ENCODE peak calls at places on chromosome 1, in nine cellular contexts. S is LHCN-M2; M is NCI-H2171 treated with DMSO at 0.1 percent for 48 hours; X is A549; Q is stimulated activated CD8-positive, alpha-beta memory T cell treated with anti-CD3 and anti-CD28 coated beads, Interleukin-12 subunit alpha, Interleukin-12 subunit beta, amount 100 ng/mL, for 4 hours; G is RPMI7951; Z is mucosa of gallbladder; Y is small intestine; H is neural progenitor cell. L is an unnamed sample.

GRCh38 chr1:178491721-178492120 is 5.0 kb downstream of the CLEC20A start:
- DNase-seq in M (no peak), S (no peak), H (no peak), Z (no peak), Q (no peak), X (no peak), G (no peak), Y (no peak), L (no peak)

GRCh38 chr1:175742790-175743459 is 470 bp downstream of the TNR start:
- DNase-seq in Q (no peak), Y (peak; percentile 7), M (no peak), G (no peak), X (peak; percentile 11), Z (peak; percentile 11), H (peak; percentile 84), S (no peak), L (peak; percentile 18)

GRCh38 chr1:84574936-84575335 is 696 bp upstream of the CTBS start:
- DNase-seq in H (no peak), M (no peak), Z (no peak), X (no peak), S (no peak), Q (no peak), G (no peak), Y (no peak), L (no peak)

GRCh38 chr1:153790996-153791855 is 16.0 kb downstream of the SLC27A3 start:
- DNase-seq in G (peak; percentile 77), H (no peak), Q (no peak), Z (peak; percentile 43), Y (no peak), X (no peak), S (peak; percentile 90), M (no peak), L (peak; percentile 63)

GRCh38 chr1:153483776-153484175 is 23.3 kb upstream of the S100A7 start:
- DNase-seq in X (no peak), S (no peak), H (peak; percentile 59), Z (no peak), Q (no peak), Y (peak; percentile 19), M (peak; percentile 32), G (no peak), L (no peak)

GRCh38 chr1:35570589-35571137 is 2.5 kb upstream of the TFAP2E start:
- DNase-seq in Q (no peak), X (no peak), G (no peak), S (peak; percentile 45), M (no peak), H (no peak), Y (no peak), Z (no peak), L (no peak)

GRCh38 chr1:202656057-202656456 is 54.2 kb downstream of the SYT2 start:
- DNase-seq in G (peak; percentile 37), X (peak; percentile 31), H (peak; percentile 78), Q (no peak), Y (no peak), S (no peak), Z (no peak), M (no peak), L (peak; percentile 55)

GRCh38 chr1:153977250-153978240 is at the start of gene JTB:
- DNase-seq in X (peak; percentile 82), M (peak; percentile 87), Y (peak; percentile 91), S (peak; percentile 78), G (peak; percentile 74), Z (peak; percentile 90), Q (peak; percentile 72), H (peak; percentile 96), L (peak; percentile 89)

GRCh38 chr1:119220980-119221379 is 80.5 kb upstream of the WARS2 start:
- DNase-seq in S (peak; percentile 45), Z (no peak), H (no peak), M (no peak), Q (no peak), X (no peak), G (no peak), Y (no peak), L (peak; percentile 19)

GRCh38 chr1:78492376-78492950 is 1.7 kb downstream of the PTGFR start:
- DNase-seq in Y (no peak), Z (no peak), X (no peak), M (no peak), H (no peak), Q (no peak), G (peak; percentile 79), S (peak; percentile 35), L (no peak)

GRCh38 chr1:43991476-43992231 is at the start of gene CCDC24:
- DNase-seq in G (peak; percentile 88), S (peak; percentile 85), M (peak; percentile 60), Y (peak; percentile 85), H (peak; percentile 86), Q (peak; percentile 65), X (peak; percentile 83), Z (peak; percentile 85), L (peak; percentile 86)

GRCh38 chr1:165629848-165630628 is 996 bp upstream of the MGST3 start:
- DNase-seq in H (peak; percentile 67), G (no peak), Q (no peak), Y (no peak), M (peak; percentile 42), S (no peak), X (no peak), Z (no peak), L (no peak)

GRCh38 chr1:204127597-204128242 is 24.1 kb downstream of the ETNK2 start:
- DNase-seq in X (peak; percentile 81), Z (peak; percentile 50), G (peak; percentile 70), S (peak; percentile 79), M (peak; percentile 71), Q (no peak), H (peak; percentile 88), Y (peak; percentile 50), L (peak; percentile 90)

GRCh38 chr1:225996946-225997545 is 2.1 kb downstream of the SDE2 start:
- DNase-seq in S (peak; percentile 33), M (no peak), X (no peak), H (no peak), G (peak; percentile 10), Q (no peak), Y (no peak), Z (no peak), L (peak; percentile 54)

GRCh38 chr1:183236158-183236725 is 50.2 kb downstream of the LAMC2 start:
- DNase-seq in Z (no peak), Q (no peak), M (peak; percentile 30), H (peak; percentile 68), X (no peak), S (no peak), Y (peak; percentile 52), G (no peak), L (no peak)

L was measured in ELR.